ENCODE peak calls at places on chromosomes 3 and 15, in five cellular contexts. V is OCI-LY7, O is GM20000, P is GM03348, Q is GM06990. U is an unnamed sample.

GRCh38 chr3:99413504-99413903 is 224.9 kb upstream of the COL8A1 start:
- DNase-seq in V (no peak), O (no peak), P (peak), Q (no peak), U (no peak)

GRCh38 chr15:70354260-70354894 is 256.7 kb upstream of the TLE3 start:
- DNase-seq in V (no peak), O (no peak), P (no peak), Q (no peak), U (no peak)

GRCh38 chr15:100945006-100945405 is 25.8 kb downstream of the LRRK1 start:
- DNase-seq in V (no peak), O (no peak), P (no peak), Q (no peak), U (no peak)

GRCh38 chr15:92101706-92102434 is 248.4 kb downstream of the SLCO3A1 start:
- DNase-seq in V (no peak), O (no peak), P (no peak), Q (no peak), U (no peak)

GRCh38 chr15:64146885-64147681 is 4.4 kb upstream of the SNX22 start:
- DNase-seq in V (no peak), O (no peak), P (no peak), Q (no peak), U (no peak)

GRCh38 chr15:89171136-89172072 is 50.0 kb downstream of the RLBP1 start:
- DNase-seq in V (peak), O (peak), P (peak), Q (no peak), U (no peak)

GRCh38 chr15:67186226-67186649 is 68.2 kb downstream of the AAGAB start:
- DNase-seq in V (no peak), O (no peak), P (no peak), Q (no peak), U (peak)

GRCh38 chr3:86938706-86939105 is 52.2 kb downstream of the VGLL3 start:
- DNase-seq in V (no peak), O (no peak), P (peak), Q (no peak), U (no peak)

GRCh38 chr3:12159227-12159601 is 502 bp upstream of the TIMP4 start:
- DNase-seq in V (no peak), O (no peak), P (no peak), Q (no peak), U (no peak)

GRCh38 chr3:179493260-179493659 is 42.0 kb upstream of the GNB4 start:
- DNase-seq in V (no peak), O (no peak), P (no peak), Q (no peak), U (no peak)

GRCh38 chr15:94305133-94305532 is 73.8 kb downstream of the MCTP2 start:
- DNase-seq in V (peak), O (no peak), P (no peak), Q (peak), U (no peak)

GRCh38 chr15:59976480-59976879 is 27.6 kb upstream of the FOXB1 start:
- DNase-seq in V (peak), O (no peak), P (no peak), Q (no peak), U (no peak)

GRCh38 chr3:46897829-46898320 is 20.4 kb downstream of the PTH1R start:
- DNase-seq in V (no peak), O (no peak), P (no peak), Q (no peak), U (no peak)

GRCh38 chr3:125172346-125172745 is 40.2 kb downstream of the SLC12A8 start:
- DNase-seq in V (no peak), O (no peak), P (no peak), Q (no peak), U (no peak)

GRCh38 chr3:42714151-42714852 is 11.7 kb upstream of the HHATL start:
- DNase-seq in V (no peak), O (no peak), P (no peak), Q (no peak), U (no peak)

U was measured in left lobe of liver.